ENCODE peak calls at places on chromosomes 13 and 19, in ten cellular contexts. K, P, Y, M, N, O, T, V, Z and S are unnamed samples.
A peak's percentile ranks its signal among the peaks of the same experiment; 100 is the strongest.

GRCh38 chr13:75302031-75302430 is 179.9 kb downstream of the TBC1D4 start:
- DNase-seq in K (no peak), P (no peak), Y (no peak), M (peak; percentile 5), N (no peak), O (no peak), T (no peak), V (no peak), Z (peak; percentile 35), S (no peak)

GRCh38 chr13:71964491-71965108 is 97.6 kb upstream of the DACH1 start:
- DNase-seq in K (no peak), P (no peak), Y (no peak), M (no peak), N (no peak), O (no peak), T (no peak), V (peak; percentile 64), Z (no peak), S (no peak)

GRCh38 chr19:38650180-38650775 is 2.8 kb downstream of the ACTN4 start:
- DNase-seq in K (no peak), P (no peak), Y (no peak), M (no peak), N (no peak), O (no peak), T (no peak), V (no peak), Z (no peak), S (no peak)

GRCh38 chr13:100333141-100333540 is 244.2 kb downstream of the PCCA start:
- DNase-seq in K (no peak), P (no peak), Y (no peak), M (no peak), N (no peak), O (no peak), T (no peak), V (no peak), Z (no peak), S (no peak)

GRCh38 chr13:45796421-45796960 is 55.1 kb downstream of the SIAH3 start:
- DNase-seq in K (no peak), P (no peak), Y (no peak), M (no peak), N (no peak), O (no peak), T (no peak), V (no peak), Z (no peak), S (no peak)

GRCh38 chr19:10637894-10638293 is 12.5 kb downstream of the SLC44A2 start:
- DNase-seq in K (no peak), P (peak; percentile 2), Y (no peak), M (no peak), N (no peak), O (no peak), T (no peak), V (no peak), Z (no peak), S (no peak)

GRCh38 chr13:42959615-42960014 is 32.4 kb downstream of the EPSTI1 start:
- DNase-seq in K (no peak), P (no peak), Y (no peak), M (no peak), N (no peak), O (no peak), T (no peak), V (no peak), Z (no peak), S (no peak)

GRCh38 chr19:548841-549830 is 5.3 kb downstream of the GZMM start:
- DNase-seq in K (no peak), P (peak; percentile 40), Y (no peak), M (no peak), N (no peak), O (no peak), T (no peak), V (no peak), Z (no peak), S (no peak)

GRCh38 chr19:51480590-51480989 is 2.3 kb downstream of the CEACAM18 start:
- DNase-seq in K (no peak), P (no peak), Y (peak; percentile 28), M (no peak), N (no peak), O (no peak), T (no peak), V (peak; percentile 1), Z (peak; percentile 35), S (peak; percentile 46)

GRCh38 chr19:1720237-1720636 is 33.1 kb upstream of the ONECUT3 start:
- DNase-seq in K (no peak), P (no peak), Y (no peak), M (no peak), N (no peak), O (no peak), T (no peak), V (no peak), Z (no peak), S (no peak)

GRCh38 chr13:84439108-84439507 is 556.8 kb upstream of the SLITRK1 start:
- DNase-seq in K (no peak), P (no peak), Y (no peak), M (peak; percentile 66), N (no peak), O (no peak), T (no peak), V (peak; percentile 75), Z (peak; percentile 28), S (no peak)

GRCh38 chr13:109785892-109786450 is 412 bp downstream of the IRS2 start:
- DNase-seq in K (no peak), P (peak; percentile 65), Y (no peak), M (no peak), N (no peak), O (peak; percentile 27), T (no peak), V (no peak), Z (peak; percentile 33), S (no peak)

GRCh38 chr19:50191270-50191669 is 12.2 kb upstream of the MYH14 start:
- DNase-seq in K (no peak), P (no peak), Y (no peak), M (no peak), N (no peak), O (no peak), T (no peak), V (no peak), Z (no peak), S (no peak)

GRCh38 chr13:32824671-32825070 is 191.6 kb upstream of the KL start:
- DNase-seq in K (peak; percentile 17), P (peak; percentile 69), Y (no peak), M (peak; percentile 89), N (no peak), O (no peak), T (no peak), V (peak; percentile 93), Z (peak; percentile 84), S (peak; percentile 16)

GRCh38 chr19:19434483-19435045 is 29.1 kb downstream of the GATAD2A start:
- DNase-seq in K (no peak), P (peak; percentile 60), Y (no peak), M (peak; percentile 80), N (no peak), O (no peak), T (no peak), V (no peak), Z (peak; percentile 84), S (no peak)

GRCh38 chr13:26041476-26041875 is 10.3 kb downstream of the SHISA2 start:
- DNase-seq in K (no peak), P (no peak), Y (no peak), M (no peak), N (no peak), O (no peak), T (no peak), V (no peak), Z (no peak), S (no peak)

GRCh38 chr13:44068737-44069136 is 189.0 kb downstream of the LACC1 start:
- DNase-seq in K (no peak), P (peak; percentile 37), Y (no peak), M (peak; percentile 82), N (no peak), O (no peak), T (no peak), V (peak; percentile 78), Z (peak; percentile 65), S (no peak)

GRCh38 chr13:83716121-83716520 is 166.2 kb downstream of the SLITRK1 start:
- DNase-seq in K (no peak), P (no peak), Y (no peak), M (peak; percentile 45), N (no peak), O (no peak), T (no peak), V (peak; percentile 66), Z (no peak), S (no peak)

GRCh38 chr19:4970558-4971423 is 1.9 kb downstream of the KDM4B start:
- DNase-seq in K (no peak), P (no peak), Y (no peak), M (peak; percentile 28), N (no peak), O (no peak), T (peak; percentile 44), V (no peak), Z (no peak), S (peak; percentile 65)

GRCh38 chr19:48617146-48617937 is 1.6 kb downstream of the RPL18 start:
- DNase-seq in K (no peak), P (no peak), Y (no peak), M (no peak), N (no peak), O (no peak), T (no peak), V (no peak), Z (no peak), S (no peak)

GRCh38 chr13:91725646-91726045 is 327.2 kb downstream of the GPC5 start:
- DNase-seq in K (no peak), P (no peak), Y (no peak), M (no peak), N (no peak), O (no peak), T (no peak), V (no peak), Z (no peak), S (no peak)

GRCh38 chr13:95354680-95355487 is 53.6 kb upstream of the ABCC4 start:
- DNase-seq in K (no peak), P (no peak), Y (no peak), M (no peak), N (no peak), O (no peak), T (no peak), V (no peak), Z (peak; percentile 43), S (peak; percentile 39)

GRCh38 chr13:112688560-112689497 is 1.0 kb upstream of the ATP11A start:
- DNase-seq in K (no peak), P (no peak), Y (no peak), M (no peak), N (peak; percentile 54), O (no peak), T (no peak), V (no peak), Z (peak; percentile 6), S (peak; percentile 58)

GRCh38 chr19:887072-887471 is 5.9 kb downstream of the MED16 start:
- DNase-seq in K (no peak), P (peak; percentile 71), Y (peak; percentile 39), M (peak; percentile 70), N (no peak), O (no peak), T (no peak), V (peak; percentile 62), Z (peak; percentile 67), S (no peak)

GRCh38 chr13:46006688-46007452 is 45.7 kb downstream of the ZC3H13 start:
- DNase-seq in K (no peak), P (no peak), Y (no peak), M (peak; percentile 17), N (no peak), O (no peak), T (no peak), V (no peak), Z (no peak), S (no peak)

GRCh38 chr13:41492432-41493267 is 35.3 kb downstream of the RGCC start:
- DNase-seq in K (no peak), P (no peak), Y (no peak), M (no peak), N (no peak), O (no peak), T (peak; percentile 51), V (no peak), Z (no peak), S (no peak)